ENCODE peak calls at places on chromosomes 5 and 9, in four cellular contexts. One of them, this sample, is unnamed.
A peak's percentile ranks its signal among the peaks of the same experiment; 100 is the strongest.

GRCh38 chr9:77454668-77455067 is 193.5 kb downstream of the GNA14 start:
- DNase-seq in H9: no peak
- DNase-seq in IMR-90: peak; percentile 64
- DNase-seq in H1: no peak
- DNase-seq in this sample: no peak

GRCh38 chr9:77433675-77434445 is 214.3 kb downstream of the GNA14 start:
- DNase-seq in IMR-90: peak; percentile 74
- DNase-seq in H1: no peak
- DNase-seq in H9: peak; percentile 76
- DNase-seq in this sample: peak; percentile 78

GRCh38 chr5:79687911-79688310 is 1.7 kb upstream of the CMYA5 start:
- DNase-seq in H9: no peak
- DNase-seq in H1: no peak
- DNase-seq in IMR-90: no peak
- DNase-seq in this sample: no peak

GRCh38 chr9:114588150-114588663 is 638 bp downstream of the ATP6V1G1 start:
- DNase-seq in H9: no peak
- DNase-seq in H1: no peak
- DNase-seq in IMR-90: peak; percentile 48
- DNase-seq in this sample: no peak

GRCh38 chr9:32776201-32776600 is 7.1 kb upstream of the TMEM215 start:
- DNase-seq in H9: no peak
- DNase-seq in IMR-90: no peak
- DNase-seq in H1: no peak
- DNase-seq in this sample: peak; percentile 34

GRCh38 chr5:42591026-42591425 is 165.6 kb upstream of the CCDC152 start:
- DNase-seq in H1: no peak
- DNase-seq in IMR-90: no peak
- DNase-seq in H9: no peak
- DNase-seq in this sample: no peak

GRCh38 chr5:40798012-40798855 is at the start of gene PRKAA1:
- DNase-seq in H9: peak; percentile 93
- DNase-seq in IMR-90: peak; percentile 83
- DNase-seq in H1: peak; percentile 95
- DNase-seq in this sample: peak; percentile 93

GRCh38 chr5:40503438-40503837 is 176.3 kb upstream of the PTGER4 start:
- DNase-seq in H1: no peak
- DNase-seq in H9: no peak
- DNase-seq in IMR-90: peak; percentile 56
- DNase-seq in this sample: no peak

GRCh38 chr5:93583799-93584530 is 943 bp downstream of the NR2F1 start:
- DNase-seq in IMR-90: peak; percentile 47
- DNase-seq in H1: no peak
- DNase-seq in H9: no peak
- DNase-seq in this sample: peak; percentile 79

GRCh38 chr9:16405421-16405820 is 465.0 kb downstream of the BNC2 start:
- DNase-seq in H1: no peak
- DNase-seq in H9: no peak
- DNase-seq in IMR-90: no peak
- DNase-seq in this sample: no peak

GRCh38 chr9:137167752-137168574 is 1.9 kb downstream of the LRRC26 start:
- DNase-seq in H1: peak; percentile 73
- DNase-seq in IMR-90: no peak
- DNase-seq in H9: peak; percentile 69
- DNase-seq in this sample: no peak

GRCh38 chr5:41891066-41891707 is 13.0 kb upstream of the RIMOC1 start:
- DNase-seq in H1: no peak
- DNase-seq in H9: no peak
- DNase-seq in IMR-90: no peak
- DNase-seq in this sample: no peak

GRCh38 chr9:128175743-128176142 is 15.6 kb downstream of the CIZ1 start:
- DNase-seq in H1: no peak
- DNase-seq in IMR-90: no peak
- DNase-seq in H9: no peak
- DNase-seq in this sample: no peak

GRCh38 chr5:79858097-79858723 is 132.9 kb downstream of the MTX3 start:
- DNase-seq in H9: peak; percentile 70
- DNase-seq in H1: peak; percentile 94
- DNase-seq in IMR-90: peak; percentile 55
- DNase-seq in this sample: peak; percentile 71

GRCh38 chr5:14439087-14439841 is 142.3 kb upstream of the OTULINL start:
- DNase-seq in H1: no peak
- DNase-seq in H9: no peak
- DNase-seq in IMR-90: no peak
- DNase-seq in this sample: no peak
- H3K9ac ChIP-seq in H1: no peak overlapping the region
- H3K9ac ChIP-seq in H9: no peak overlapping the region
- H3K9ac ChIP-seq in IMR-90: peak overlapping the region; percentile 24
- H3K9ac ChIP-seq in this sample: no peak overlapping the region

GRCh38 chr5:6632931-6633468 is at the start of the genes NSUN2 and SRD5A1:
- DNase-seq in H9: peak; percentile 88
- DNase-seq in H1: peak; percentile 95
- DNase-seq in IMR-90: peak; percentile 89
- DNase-seq in this sample: peak; percentile 92
- H2BK120ac ChIP-seq in H9: peak within 1 kb of the TSS; percentile 88
- H2BK120ac ChIP-seq in H1: peak within 1 kb of the TSS; percentile 99
- H2BK120ac ChIP-seq in IMR-90: peak within 1 kb of the TSS; percentile 99
- H2BK120ac ChIP-seq in this sample: no peak within 1 kb of the TSS

GRCh38 chr5:142644127-142644526 is 41.8 kb downstream of the FGF1 start:
- DNase-seq in H1: no peak
- DNase-seq in H9: no peak
- DNase-seq in IMR-90: peak; percentile 36
- DNase-seq in this sample: no peak
- H2BK15ac ChIP-seq in H1: no peak overlapping the region
- H2BK15ac ChIP-seq in H9: no peak overlapping the region
- H2BK15ac ChIP-seq in IMR-90: peak overlapping the region; percentile 95
- H2BK15ac ChIP-seq in this sample: no peak overlapping the region

GRCh38 chr9:132162764-132163456 is 1.1 kb downstream of the NTNG2 start:
- DNase-seq in H1: no peak
- DNase-seq in IMR-90: no peak
- DNase-seq in H9: no peak
- DNase-seq in this sample: no peak

GRCh38 chr9:132163457-132163875 is 1.6 kb downstream of the NTNG2 start:
- DNase-seq in H1: no peak
- DNase-seq in H9: no peak
- DNase-seq in IMR-90: peak; percentile 14
- DNase-seq in this sample: peak; percentile 27

GRCh38 chr9:132160802-132161742 is 786 bp upstream of the NTNG2 start:
- DNase-seq in H9: no peak
- DNase-seq in IMR-90: peak; percentile 76
- DNase-seq in H1: no peak
- DNase-seq in this sample: peak; percentile 76

GRCh38 chr9:132163876-132164603 is 2.2 kb downstream of the NTNG2 start:
- DNase-seq in H9: no peak
- DNase-seq in IMR-90: no peak
- DNase-seq in H1: no peak
- DNase-seq in this sample: peak; percentile 19

DNA sequence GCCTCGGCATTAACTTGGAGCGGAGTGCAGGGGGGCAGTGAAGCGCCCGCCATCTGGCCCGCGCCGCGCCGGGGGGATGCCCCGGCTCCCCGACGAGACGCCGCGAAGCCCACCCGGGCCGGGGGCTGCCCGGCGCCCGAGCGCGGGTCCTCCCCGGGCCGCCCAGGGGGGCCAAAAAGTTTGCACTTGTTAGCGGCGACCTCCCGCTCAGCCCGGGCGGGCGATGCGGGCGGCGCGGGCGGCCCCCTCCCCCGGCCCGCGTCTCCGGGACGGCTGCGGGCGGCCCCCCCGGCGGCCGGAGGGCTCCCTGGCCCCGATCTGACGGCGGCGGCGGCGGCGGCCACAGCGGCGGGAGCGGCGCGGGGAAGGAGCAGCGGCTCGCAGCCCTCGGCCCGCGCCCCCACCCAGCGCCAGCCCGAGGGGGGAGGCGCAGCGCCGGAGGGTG is at the start of gene NTNG2:
- DNase-seq in IMR-90: no peak
- DNase-seq in H1: no peak
- DNase-seq in H9: no peak
- DNase-seq in this sample: no peak
- H3K9ac ChIP-seq in IMR-90: peak within 1 kb of the TSS; percentile 6
- H3K9ac ChIP-seq in H1: no peak within 1 kb of the TSS
- H3K9ac ChIP-seq in H9: no peak within 1 kb of the TSS
- H3K9ac ChIP-seq in this sample: peak within 1 kb of the TSS; percentile 27

GRCh38 chr9:106621299-106621920 is 241.6 kb upstream of the ZNF462 start:
- DNase-seq in IMR-90: no peak
- DNase-seq in H1: peak; percentile 48
- DNase-seq in H9: peak; percentile 35
- DNase-seq in this sample: no peak
- H2BK120ac ChIP-seq in IMR-90: no peak overlapping the region
- H2BK120ac ChIP-seq in H1: peak overlapping the region; percentile 11
- H2BK120ac ChIP-seq in H9: no peak overlapping the region
- H2BK120ac ChIP-seq in this sample: no peak overlapping the region

GRCh38 chr9:88952086-88952615 is 39.1 kb upstream of the S1PR3 start:
- DNase-seq in H9: no peak
- DNase-seq in IMR-90: no peak
- DNase-seq in H1: no peak
- DNase-seq in this sample: no peak
- H2BK15ac ChIP-seq in H9: no peak overlapping the region
- H2BK15ac ChIP-seq in IMR-90: no peak overlapping the region
- H2BK15ac ChIP-seq in H1: no peak overlapping the region
- H2BK15ac ChIP-seq in this sample: no peak overlapping the region

GRCh38 chr5:150625164-150625535 is 15.3 kb upstream of the SYNPO start:
- DNase-seq in IMR-90: no peak
- DNase-seq in H9: no peak
- DNase-seq in H1: no peak
- DNase-seq in this sample: no peak

GRCh38 chr5:150624334-150625163 is 15.9 kb upstream of the SYNPO start:
- DNase-seq in IMR-90: no peak
- DNase-seq in H9: peak; percentile 56
- DNase-seq in H1: no peak
- DNase-seq in this sample: no peak

GRCh38 chr5:150622157-150622556 is 18.3 kb upstream of the SYNPO start:
- DNase-seq in H1: no peak
- DNase-seq in IMR-90: peak; percentile 87
- DNase-seq in H9: no peak
- DNase-seq in this sample: no peak

GRCh38 chr5:150623878-150624216 is 16.6 kb upstream of the SYNPO start:
- DNase-seq in H1: no peak
- DNase-seq in IMR-90: no peak
- DNase-seq in H9: no peak
- DNase-seq in this sample: no peak

DNA sequence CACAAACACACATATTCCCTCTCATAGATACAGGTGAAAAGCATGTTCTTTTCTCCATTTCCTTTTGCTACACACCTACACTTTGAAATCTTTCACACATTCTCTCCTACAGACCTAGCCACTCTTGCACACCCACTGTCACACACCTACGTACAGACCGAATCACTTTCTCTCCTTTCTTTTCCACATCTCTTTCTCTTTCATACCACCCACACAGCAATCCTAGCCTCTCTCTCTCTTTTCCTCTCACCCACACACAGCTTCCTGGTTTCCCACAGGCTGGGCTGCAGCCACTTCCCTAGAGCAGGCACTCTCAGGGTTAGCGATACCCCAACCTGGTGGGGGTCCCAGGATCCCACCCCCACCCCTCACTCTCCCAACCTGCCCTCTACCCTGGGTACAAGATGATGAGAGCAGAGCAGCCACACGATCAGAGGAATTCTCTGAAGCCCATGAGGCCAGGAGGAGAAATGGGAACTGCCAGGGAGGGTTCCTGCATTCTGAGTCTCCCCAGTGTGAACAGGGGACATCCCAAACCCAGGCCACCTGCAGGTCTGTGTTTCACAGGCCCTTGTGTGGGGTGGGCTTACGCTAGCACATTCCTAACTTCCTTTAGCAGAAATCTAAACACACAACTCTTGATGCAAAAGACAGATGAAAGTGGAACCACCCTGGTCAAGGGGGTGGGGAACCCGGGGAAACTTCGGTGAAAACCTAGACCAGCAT is 17.1 kb upstream of the SYNPO start:
- DNase-seq in H1: no peak
- DNase-seq in H9: no peak
- DNase-seq in IMR-90: peak; percentile 42
- DNase-seq in this sample: no peak
- H3K9ac ChIP-seq in H1: no peak overlapping the region
- H3K9ac ChIP-seq in H9: no peak overlapping the region
- H3K9ac ChIP-seq in IMR-90: peak overlapping the region; percentile 8
- H3K9ac ChIP-seq in this sample: no peak overlapping the region

GRCh38 chr5:61808091-61808490 is 476.0 kb downstream of the ZSWIM6 start:
- DNase-seq in IMR-90: no peak
- DNase-seq in H9: no peak
- DNase-seq in H1: no peak
- DNase-seq in this sample: no peak
- H2BK120ac ChIP-seq in IMR-90: no peak overlapping the region
- H2BK120ac ChIP-seq in H9: no peak overlapping the region
- H2BK120ac ChIP-seq in H1: no peak overlapping the region
- H2BK120ac ChIP-seq in this sample: no peak overlapping the region

DNA sequence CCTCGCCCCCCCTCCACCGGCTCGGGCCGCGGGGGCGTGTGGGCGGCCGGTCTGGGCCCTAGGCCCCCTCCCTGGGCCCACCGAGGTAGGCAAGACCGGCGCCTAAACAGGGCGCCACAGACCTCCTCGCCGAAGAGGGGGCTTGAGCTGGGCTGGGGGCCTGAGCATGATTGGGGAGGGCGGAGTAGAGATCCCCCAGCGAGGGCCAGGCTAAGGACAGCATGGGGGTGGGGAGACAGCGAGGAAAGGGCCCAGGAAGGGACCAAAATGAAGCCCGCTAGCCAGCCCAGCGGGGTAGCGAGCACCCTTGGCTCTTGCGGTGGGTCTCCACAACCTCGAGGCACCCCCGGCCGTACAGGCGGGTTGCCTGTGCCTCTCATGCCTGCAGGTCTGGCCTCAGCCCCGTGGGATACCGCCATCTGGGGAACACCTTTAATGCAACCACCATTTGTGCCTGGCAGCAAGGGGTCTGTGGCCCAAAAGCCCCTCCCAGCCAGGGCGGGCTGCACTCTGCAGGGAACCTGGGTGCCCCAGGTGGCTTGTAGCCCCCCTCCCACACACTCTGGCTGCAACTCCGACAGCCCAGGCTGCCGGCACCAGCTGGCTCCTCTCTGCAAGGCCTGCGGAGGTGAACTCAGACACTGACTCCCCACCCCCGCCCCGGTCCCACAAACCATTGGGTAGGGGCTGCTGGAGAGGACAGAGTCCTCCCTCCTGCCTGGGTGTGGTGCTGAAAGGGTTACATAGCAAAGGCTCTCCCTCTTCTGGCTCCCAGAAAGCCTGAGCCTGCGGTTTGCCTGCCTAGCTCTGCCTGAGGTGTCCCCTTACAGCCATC is 109.2 kb downstream of the PSD2 start:
- DNase-seq in H9: peak; percentile 84
- DNase-seq in H1: peak; percentile 74
- DNase-seq in IMR-90: no peak
- DNase-seq in this sample: peak; percentile 75
- H2BK15ac ChIP-seq in H9: no peak overlapping the region
- H2BK15ac ChIP-seq in H1: no peak overlapping the region
- H2BK15ac ChIP-seq in IMR-90: no peak overlapping the region
- H2BK15ac ChIP-seq in this sample: no peak overlapping the region

GRCh38 chr9:133991211-133991921 is 758 bp downstream of the VAV2 start:
- DNase-seq in H9: no peak
- DNase-seq in IMR-90: no peak
- DNase-seq in H1: no peak
- DNase-seq in this sample: peak; percentile 19
- H3K9ac ChIP-seq in H9: peak overlapping the region; percentile 24
- H3K9ac ChIP-seq in IMR-90: peak overlapping the region; percentile 63
- H3K9ac ChIP-seq in H1: peak overlapping the region; percentile 6
- H3K9ac ChIP-seq in this sample: peak overlapping the region; percentile 87